ENCODE peak calls at places on chromosomes 13 and 19, in seven cellular contexts. S is RCC 7860; Q is mesendoderm; T is breast epithelium; A is NCI-H2227 treated with DMSO at 0.1 percent for 48 hours; E is activated CD8-positive, alpha-beta memory T cell treated with anti-CD3 and anti-CD28 coated beads for 4 hours; X is fibroblast of pulmonary artery. K is an unnamed sample.

GRCh38 chr19:17797397-17798201 is 2.7 kb downstream of the B3GNT3 start:
- DNase-seq in T (no peak), S (peak), E (no peak), A (no peak), X (no peak), Q (no peak), K (no peak)

GRCh38 chr13:26919311-26919710 is 158.7 kb upstream of the GPR12 start:
- DNase-seq in Q (no peak), S (peak), E (no peak), T (no peak), X (no peak), A (no peak), K (no peak)

GRCh38 chr19:54654447-54655321 is 8.1 kb upstream of the LILRB4 start:
- DNase-seq in X (no peak), Q (no peak), A (no peak), T (no peak), E (no peak), S (no peak), K (no peak)

GRCh38 chr13:45412274-45413049 is 5.7 kb downstream of the SLC25A30 start:
- DNase-seq in A (no peak), T (no peak), S (no peak), X (no peak), E (no peak), Q (no peak), K (no peak)

GRCh38 chr19:56066152-56067023 is 54.7 kb downstream of the ZNF787 start:
- DNase-seq in S (no peak), E (peak), A (peak), T (peak), Q (peak), X (peak), K (no peak)

GRCh38 chr13:43961909-43962308 is 82.2 kb downstream of the LACC1 start:
- DNase-seq in X (no peak), A (no peak), Q (no peak), T (no peak), S (no peak), E (no peak), K (no peak)

GRCh38 chr19:18029617-18030338 is 21.8 kb downstream of the ARRDC2 start:
- DNase-seq in X (peak), S (no peak), E (no peak), A (no peak), Q (no peak), T (peak), K (no peak)

GRCh38 chr19:16000024-16000687 is 51.3 kb downstream of the OR10H4 start:
- DNase-seq in S (no peak), T (no peak), E (no peak), A (no peak), Q (no peak), X (no peak), K (no peak)

GRCh38 chr19:48806518-48806817 is 4.4 kb downstream of the BCAT2 start:
- DNase-seq in E (no peak), S (peak), T (no peak), X (no peak), Q (peak), A (no peak), K (no peak)

GRCh38 chr13:30797847-30798246 is 62.5 kb downstream of the ALOX5AP start:
- DNase-seq in T (no peak), S (no peak), A (no peak), X (no peak), Q (no peak), E (no peak), K (no peak)

GRCh38 chr19:21850636-21851255 is 14.8 kb upstream of the ZNF43 start:
- DNase-seq in E (no peak), X (no peak), S (no peak), T (no peak), Q (peak), A (no peak), K (no peak)

GRCh38 chr19:30673336-30673735 is 301.2 kb downstream of the ZNF536 start:
- DNase-seq in S (no peak), E (no peak), Q (no peak), A (no peak), X (no peak), T (no peak), K (no peak)

K was measured in esophagus squamous epithelium.